ENCODE peak calls at places on chromosome 4, in ten cellular contexts. O is AG04450; H is iris pigment epithelial cell; S is activated naive CD4-positive, alpha-beta T cell treated with anti-CD3 and anti-CD28 coated beads, Interleukin-2, amount 10 ng/mL, durations not matched to agents 7 days and 5 days; I is mucosa of descending colon; X is NCI-H510A; L is germinal center; R is upper lobe of right lung; W is fibroblast of lung; M is stimulated activated CD4-positive, alpha-beta T cell treated with anti-CD3 and anti-CD28 coated beads, Interleukin-2, amount 100 ng/mL, for 24 hours. J is an unnamed sample.

GRCh38 chr4:103158760-103159159 is 39.4 kb downstream of the CENPE start:
- DNase-seq in O (no peak), X (no peak), I (no peak), H (no peak), M (no peak), W (no peak), R (no peak), L (no peak), S (no peak), J (peak; percentile 65)

GRCh38 chr4:55397521-55398321 is 2.0 kb downstream of the TMEM165 start:
- DNase-seq in W (peak; percentile 56), S (no peak), M (no peak), X (no peak), O (no peak), L (no peak), H (peak; percentile 90), R (no peak), I (no peak), J (peak; percentile 17)

GRCh38 chr4:77617203-77617602 is 11.6 kb downstream of the CXCL13 start:
- DNase-seq in W (peak; percentile 39), H (peak; percentile 38), X (no peak), R (no peak), S (no peak), O (no peak), I (no peak), M (no peak), L (no peak), J (no peak)

GRCh38 chr4:181528570-181529184 is 714.5 kb upstream of the TENM3 start:
- DNase-seq in W (peak; percentile 63), R (peak; percentile 74), L (no peak), H (peak; percentile 61), X (peak; percentile 37), I (peak; percentile 61), M (no peak), O (peak; percentile 45), S (peak; percentile 43), J (peak; percentile 35)

GRCh38 chr4:24753519-24753918 is 41.9 kb upstream of the SOD3 start:
- DNase-seq in R (no peak), M (no peak), W (peak; percentile 14), O (no peak), I (no peak), S (no peak), X (no peak), L (no peak), H (no peak), J (no peak)

GRCh38 chr4:87677731-87678130 is 27.7 kb downstream of the DMP1 start:
- DNase-seq in X (no peak), W (no peak), S (no peak), I (no peak), O (no peak), L (peak; percentile 4), R (no peak), H (no peak), M (no peak), J (peak; percentile 58)

GRCh38 chr4:81912420-81912819 is 440.7 kb upstream of the RASGEF1B start:
- DNase-seq in L (no peak), W (no peak), O (no peak), I (no peak), X (no peak), M (no peak), S (no peak), R (no peak), H (no peak), J (no peak)

GRCh38 chr4:89549907-89550306 is 242.3 kb upstream of the GPRIN3 start:
- DNase-seq in H (peak; percentile 83), R (no peak), L (no peak), S (no peak), W (no peak), X (no peak), I (no peak), O (peak; percentile 30), M (no peak), J (no peak)